ENCODE peak calls at places on chromosomes 16 and 17, in six cellular contexts. V, D, L, Y, P and A are unnamed samples.

GRCh38 chr16:86735727-86736126 is 157.4 kb downstream of the FOXL1 start:
- DNase-seq in Y (no peak), D (no peak), V (no peak), P (no peak), L (no peak), A (no peak)

GRCh38 chr16:23557779-23558330 is 328 bp downstream of the UBFD1 start:
- DNase-seq in L (no peak), P (peak; percentile 42), V (no peak), Y (no peak), D (no peak), A (peak; percentile 33)

GRCh38 chr16:2879854-2880508 is 3.0 kb upstream of the FLYWCH2 start:
- DNase-seq in D (no peak), Y (no peak), L (no peak), V (no peak), P (no peak), A (no peak)

GRCh38 chr16:88973415-88974050 is 3.5 kb downstream of the CBFA2T3 start:
- DNase-seq in V (no peak), L (no peak), D (no peak), Y (no peak), P (no peak), A (no peak)

GRCh38 chr16:4678596-4678995 is 14.8 kb upstream of the NUDT16L1 start:
- DNase-seq in V (no peak), P (no peak), D (no peak), L (no peak), Y (no peak), A (no peak)

GRCh38 chr17:17313350-17313991 is 10.3 kb downstream of the NT5M start:
- DNase-seq in L (no peak), P (peak; percentile 36), V (no peak), Y (peak; percentile 55), D (no peak), A (no peak)

GRCh38 chr17:63609820-63610573 is 9.3 kb downstream of the TACO1 start:
- DNase-seq in Y (no peak), P (no peak), D (no peak), L (no peak), V (no peak), A (no peak)

GRCh38 chr16:29986931-29987330 is 8.5 kb downstream of the HIRIP3 start:
- DNase-seq in L (no peak), P (no peak), D (no peak), Y (no peak), V (no peak), A (no peak)

GRCh38 chr17:82932146-82933005 is 92.6 kb upstream of the ZNF750 start:
- DNase-seq in Y (peak; percentile 48), L (no peak), D (peak; percentile 12), V (no peak), P (peak; percentile 31), A (no peak)

GRCh38 chr17:54239291-54239690 is 416.6 kb downstream of the KIF2B start:
- DNase-seq in P (no peak), V (no peak), L (no peak), Y (no peak), D (no peak), A (no peak)

GRCh38 chr16:57999971-58000705 is at the start of gene ZNF319:
- DNase-seq in D (peak; percentile 30), V (no peak), P (no peak), L (no peak), Y (no peak), A (no peak)

GRCh38 chr17:31573861-31574260 is 182.4 kb downstream of the RAB11FIP4 start:
- DNase-seq in P (no peak), L (no peak), D (no peak), Y (no peak), V (no peak), A (no peak)

GRCh38 chr16:54455021-54455725 is 168.6 kb upstream of the IRX3 start:
- DNase-seq in V (no peak), D (no peak), Y (no peak), P (no peak), L (no peak), A (no peak)

GRCh38 chr17:55110521-55110920 is 142.0 kb downstream of the STXBP4 start:
- DNase-seq in V (no peak), L (no peak), D (no peak), P (no peak), Y (no peak), A (no peak)

GRCh38 chr17:12842936-12843335 is 53.6 kb downstream of the ARHGAP44 start:
- DNase-seq in L (no peak), D (no peak), V (no peak), P (no peak), Y (no peak), A (no peak)

GRCh38 chr16:88973007-88973410 is 4.0 kb downstream of the CBFA2T3 start:
- DNase-seq in V (no peak), P (no peak), Y (no peak), D (no peak), L (no peak), A (no peak)

GRCh38 chr17:51611585-51611984 is 351.2 kb downstream of the UTP18 start:
- DNase-seq in P (no peak), D (no peak), Y (no peak), L (no peak), V (no peak), A (no peak)